ENCODE peak calls at places on chromosomes 11 and 22, in seven cellular contexts. K, Y, W, B, T, H and I are unnamed samples. For H3K27me3, the result is how much of the 10 kb centered on the place peaks cover.

GRCh38 chr11:71466358-71466757 is 13.4 kb downstream of the NADSYN1 start:
- DNase-seq in K (no peak), Y (no peak), W (peak), B (no peak), T (no peak), H (no peak), I (no peak)

GRCh38 chr22:50606561-50607365 is 6.2 kb downstream of the MAPK8IP2 start:
- DNase-seq in K (no peak), Y (no peak), W (no peak), B (no peak), T (no peak), H (peak), I (no peak)

GRCh38 chr22:29580200-29580810 is 608 bp downstream of the NIPSNAP1 start:
- DNase-seq in K (no peak), Y (no peak), W (peak), B (no peak), T (no peak), H (no peak), I (no peak)

GRCh38 chr11:6523253-6523652 is 26.2 kb downstream of the DNHD1 start:
- DNase-seq in K (no peak), Y (peak), W (no peak), B (no peak), T (no peak), H (no peak), I (peak)

GRCh38 chr11:23772081-23772480 is 724.8 kb upstream of the LUZP2 start:
- DNase-seq in K (no peak), Y (no peak), W (no peak), B (no peak), T (no peak), H (no peak), I (no peak)

GRCh38 chr11:33736148-33736809 is at the start of gene CD59:
- DNase-seq in K (peak), Y (peak), W (peak), B (peak), T (peak), H (peak), I (peak)

GRCh38 chr11:120198787-120199469 is 11.9 kb upstream of the OAF start:
- DNase-seq in K (no peak), Y (no peak), W (no peak), B (no peak), T (no peak), H (no peak), I (no peak)

GRCh38 chr11:122215244-122215992 is 99.4 kb upstream of the BLID start:
- DNase-seq in K (peak), Y (peak), W (peak), B (peak), T (peak), H (peak), I (no peak)

GRCh38 chr11:114078423-114078822 is 18.9 kb downstream of the ZBTB16 start:
- DNase-seq in K (no peak), Y (no peak), W (no peak), B (no peak), T (no peak), H (no peak), I (no peak)

GRCh38 chr11:3710485-3711259 is 39.5 kb upstream of the CHRNA10 start:
- DNase-seq in K (no peak), Y (no peak), W (no peak), B (no peak), T (no peak), H (no peak), I (no peak)

GRCh38 chr22:20011123-20011992 is 5.3 kb downstream of the ARVCF start:
- DNase-seq in K (no peak), Y (no peak), W (peak), B (no peak), T (no peak), H (peak), I (no peak)

GRCh38 chr22:27474112-27474571 is 327.4 kb downstream of the MN1 start:
- DNase-seq in K (no peak), Y (peak), W (no peak), B (no peak), T (no peak), H (no peak), I (peak)

GRCh38 chr22:36439481-36440271 is 41.8 kb downstream of the TXN2 start:
- DNase-seq in K (no peak), Y (peak), W (no peak), B (peak), T (peak), H (no peak), I (peak)

GRCh38 chr22:25368271-25368670 is 148.8 kb downstream of the CRYBB2 start:
- DNase-seq in K (no peak), Y (peak), W (no peak), B (peak), T (no peak), H (no peak), I (peak)

GRCh38 chr11:94112182-94112960 is 16.3 kb upstream of the PANX1 start:
- DNase-seq in K (no peak), Y (no peak), W (no peak), B (no peak), T (no peak), H (no peak), I (no peak)

GRCh38 chr22:17638182-17638431 is 450 bp upstream of the BCL2L13 start:
- DNase-seq in K (no peak), Y (no peak), W (no peak), B (no peak), T (no peak), H (no peak), I (no peak)

GRCh38 chr11:34354782-34355181 is 3.0 kb downstream of the ABTB2 start:
- DNase-seq in K (no peak), Y (no peak), W (no peak), B (no peak), T (no peak), H (no peak), I (no peak)

GRCh38 chr22:43438666-43439347 is 27.0 kb downstream of the MPPED1 start:
- DNase-seq in K (no peak), Y (no peak), W (no peak), B (no peak), T (no peak), H (no peak), I (no peak)

GRCh38 chr11:71364176-71364671 is 84.0 kb downstream of the DHCR7 start:
- DNase-seq in K (no peak), Y (no peak), W (no peak), B (no peak), T (no peak), H (no peak), I (no peak)

GRCh38 chr22:32628626-32629587 is 154.3 kb downstream of the FBXO7 start:
- DNase-seq in K (no peak), Y (no peak), W (no peak), B (no peak), T (no peak), H (no peak), I (no peak)

GRCh38 chr11:47532597-47533213 is 20.2 kb downstream of the CELF1 start:
- DNase-seq in K (no peak), Y (no peak), W (no peak), B (no peak), T (no peak), H (no peak), I (no peak)

GRCh38 chr11:46392421-46393230 is 1.1 kb upstream of the CHRM4 start:
- DNase-seq in K (peak), Y (peak), W (peak), B (peak), T (peak), H (peak), I (no peak)

GRCh38 chr11:112503410-112503809 is 242.8 kb upstream of the PLET1 start:
- DNase-seq in K (no peak), Y (no peak), W (no peak), B (no peak), T (no peak), H (no peak), I (no peak)

GRCh38 chr11:13462928-13463778 is at the start of gene BTBD10:
- DNase-seq in K (peak), Y (peak), W (peak), B (peak), T (peak), H (peak), I (peak)

GRCh38 chr22:37854946-37855345 is 5.7 kb downstream of the EIF3L start:
- DNase-seq in K (no peak), Y (no peak), W (no peak), B (no peak), T (no peak), H (no peak), I (no peak)

GRCh38 chr22:34414467-34415440 is 494.5 kb upstream of the LARGE1 start:
- DNase-seq in K (peak), Y (no peak), W (peak), B (no peak), T (no peak), H (no peak), I (peak)
- TF ChIP-seq CTCF in K (peak), Y (peak), W (peak), B (no peak), T (no peak), H (peak), I (peak)

GRCh38 chr11:85811624-85812023 is 683 bp upstream of the SYTL2 start:
- DNase-seq in K (no peak), Y (no peak), W (no peak), B (no peak), T (no peak), H (no peak), I (no peak)
- H3K4me3 ChIP-seq in K (no peak), Y (peak), W (no peak), B (peak), T (no peak), H (peak), I (peak)

GRCh38 chr11:69013009-69013951 is at the start of gene MRGPRF:
- DNase-seq in K (peak), Y (peak), W (peak), B (peak), T (peak), H (peak), I (no peak)
- H3K27me3 ChIP-seq in K (under half), Y (under half), W (under half), B (under half), T (under half), H (under half), I (under half)

GRCh38 chr22:49257551-49257951 is 570.1 kb downstream of the BRD1 start:
- DNase-seq in K (no peak), Y (no peak), W (no peak), B (peak), T (no peak), H (peak), I (no peak)
- TF ChIP-seq CTCF in K (no peak), Y (no peak), W (no peak), B (no peak), T (no peak), H (no peak), I (no peak)

GRCh38 chr11:65556470-65557279 is 1.5 kb downstream of the LTBP3 start:
- DNase-seq in K (no peak), Y (no peak), W (no peak), B (no peak), T (no peak), H (no peak), I (no peak)
- H3K4me3 ChIP-seq in K (no peak), Y (peak), W (peak), B (peak), T (no peak), H (peak), I (peak)